ENCODE peak calls at places on chromosomes 2 and 18, in nine cellular contexts. One of them, this sample, is unnamed. For H3K4me1, the result is how much of the 10 kb centered on the place peaks cover.

GRCh38 chr18:22108674-22109073 is 60.7 kb upstream of the GATA6 start:
- DNase-seq in pancreas: no peak
- DNase-seq in A549: peak
- DNase-seq in SJSA1: no peak
- DNase-seq in effector memory CD4-positive, alpha-beta T cell: no peak
- DNase-seq in sigmoid colon: no peak
- DNase-seq in adipocyte: no peak
- DNase-seq in OCI-LY7: no peak
- DNase-seq in CD8-positive, alpha-beta memory T cell: no peak
- DNase-seq in this sample: no peak

GRCh38 chr2:60818272-60818671 is 62.2 kb downstream of the PAPOLG start:
- DNase-seq in pancreas: no peak
- DNase-seq in A549: peak
- DNase-seq in SJSA1: no peak
- DNase-seq in effector memory CD4-positive, alpha-beta T cell: peak
- DNase-seq in sigmoid colon: no peak
- DNase-seq in adipocyte: peak
- DNase-seq in OCI-LY7: peak
- DNase-seq in CD8-positive, alpha-beta memory T cell: peak
- DNase-seq in this sample: no peak

GRCh38 chr2:36450466-36451196 is 95.1 kb downstream of the CRIM1 start:
- DNase-seq in pancreas: no peak
- DNase-seq in A549: no peak
- DNase-seq in SJSA1: peak
- DNase-seq in effector memory CD4-positive, alpha-beta T cell: no peak
- DNase-seq in sigmoid colon: no peak
- DNase-seq in adipocyte: peak
- DNase-seq in OCI-LY7: no peak
- DNase-seq in CD8-positive, alpha-beta memory T cell: no peak
- DNase-seq in this sample: no peak

GRCh38 chr2:33230133-33230618 is 246.3 kb upstream of the RASGRP3 start:
- DNase-seq in pancreas: no peak
- DNase-seq in A549: no peak
- DNase-seq in SJSA1: no peak
- DNase-seq in effector memory CD4-positive, alpha-beta T cell: no peak
- DNase-seq in sigmoid colon: no peak
- DNase-seq in adipocyte: no peak
- DNase-seq in OCI-LY7: no peak
- DNase-seq in CD8-positive, alpha-beta memory T cell: no peak
- DNase-seq in this sample: no peak

GRCh38 chr2:44277541-44277940 is 2.3 kb downstream of the SLC3A1 start:
- DNase-seq in pancreas: no peak
- DNase-seq in A549: no peak
- DNase-seq in SJSA1: no peak
- DNase-seq in effector memory CD4-positive, alpha-beta T cell: no peak
- DNase-seq in sigmoid colon: no peak
- DNase-seq in adipocyte: no peak
- DNase-seq in OCI-LY7: no peak
- DNase-seq in CD8-positive, alpha-beta memory T cell: no peak
- DNase-seq in this sample: no peak

GRCh38 chr2:118221952-118222594 is 133.8 kb downstream of the INSIG2 start:
- DNase-seq in pancreas: no peak
- DNase-seq in A549: peak
- DNase-seq in SJSA1: peak
- DNase-seq in effector memory CD4-positive, alpha-beta T cell: no peak
- DNase-seq in sigmoid colon: no peak
- DNase-seq in adipocyte: peak
- DNase-seq in OCI-LY7: peak
- DNase-seq in CD8-positive, alpha-beta memory T cell: no peak
- DNase-seq in this sample: peak

GRCh38 chr2:207768891-207769596 is 662 bp downstream of the FZD5 start:
- DNase-seq in pancreas: no peak
- DNase-seq in A549: peak
- DNase-seq in SJSA1: no peak
- DNase-seq in effector memory CD4-positive, alpha-beta T cell: no peak
- DNase-seq in sigmoid colon: peak
- DNase-seq in adipocyte: peak
- DNase-seq in OCI-LY7: no peak
- DNase-seq in CD8-positive, alpha-beta memory T cell: no peak
- DNase-seq in this sample: peak

GRCh38 chr18:12848405-12848804 is 35.6 kb downstream of the PTPN2 start:
- DNase-seq in pancreas: no peak
- DNase-seq in A549: no peak
- DNase-seq in SJSA1: no peak
- DNase-seq in effector memory CD4-positive, alpha-beta T cell: no peak
- DNase-seq in sigmoid colon: no peak
- DNase-seq in adipocyte: no peak
- DNase-seq in OCI-LY7: no peak
- DNase-seq in CD8-positive, alpha-beta memory T cell: no peak
- DNase-seq in this sample: no peak

GRCh38 chr18:10041180-10041579 is 127.4 kb downstream of the VAPA start:
- DNase-seq in pancreas: no peak
- DNase-seq in A549: no peak
- DNase-seq in SJSA1: no peak
- DNase-seq in effector memory CD4-positive, alpha-beta T cell: no peak
- DNase-seq in sigmoid colon: peak
- DNase-seq in adipocyte: peak
- DNase-seq in OCI-LY7: no peak
- DNase-seq in CD8-positive, alpha-beta memory T cell: no peak
- DNase-seq in this sample: no peak

GRCh38 chr18:77433076-77433475 is 183.4 kb downstream of the GALR1 start:
- DNase-seq in pancreas: no peak
- DNase-seq in A549: no peak
- DNase-seq in SJSA1: no peak
- DNase-seq in effector memory CD4-positive, alpha-beta T cell: no peak
- DNase-seq in sigmoid colon: no peak
- DNase-seq in adipocyte: no peak
- DNase-seq in OCI-LY7: no peak
- DNase-seq in CD8-positive, alpha-beta memory T cell: no peak
- DNase-seq in this sample: no peak

GRCh38 chr18:49966090-49966489 is 152.8 kb upstream of the ACAA2 start:
- DNase-seq in pancreas: no peak
- DNase-seq in A549: no peak
- DNase-seq in SJSA1: no peak
- DNase-seq in effector memory CD4-positive, alpha-beta T cell: no peak
- DNase-seq in sigmoid colon: no peak
- DNase-seq in adipocyte: no peak
- DNase-seq in OCI-LY7: no peak
- DNase-seq in CD8-positive, alpha-beta memory T cell: no peak
- DNase-seq in this sample: no peak

GRCh38 chr2:191233533-191233932 is 11.7 kb upstream of the MYO1B start:
- DNase-seq in pancreas: no peak
- DNase-seq in A549: no peak
- DNase-seq in SJSA1: no peak
- DNase-seq in effector memory CD4-positive, alpha-beta T cell: no peak
- DNase-seq in sigmoid colon: no peak
- DNase-seq in adipocyte: no peak
- DNase-seq in OCI-LY7: no peak
- DNase-seq in CD8-positive, alpha-beta memory T cell: no peak
- DNase-seq in this sample: no peak

GRCh38 chr2:31170071-31170698 is 31.9 kb upstream of the GALNT14 start:
- DNase-seq in pancreas: peak
- DNase-seq in A549: peak
- DNase-seq in SJSA1: peak
- DNase-seq in effector memory CD4-positive, alpha-beta T cell: no peak
- DNase-seq in sigmoid colon: no peak
- DNase-seq in adipocyte: peak
- DNase-seq in OCI-LY7: peak
- DNase-seq in CD8-positive, alpha-beta memory T cell: peak
- DNase-seq in this sample: peak

GRCh38 chr2:42328148-42328833 is 32.7 kb downstream of the COX7A2L start:
- DNase-seq in pancreas: no peak
- DNase-seq in A549: peak
- DNase-seq in SJSA1: no peak
- DNase-seq in effector memory CD4-positive, alpha-beta T cell: no peak
- DNase-seq in sigmoid colon: no peak
- DNase-seq in adipocyte: peak
- DNase-seq in OCI-LY7: peak
- DNase-seq in CD8-positive, alpha-beta memory T cell: no peak
- DNase-seq in this sample: peak

GRCh38 chr2:224997802-224998201 is 44.5 kb downstream of the DOCK10 start:
- DNase-seq in pancreas: no peak
- DNase-seq in A549: no peak
- DNase-seq in SJSA1: no peak
- DNase-seq in effector memory CD4-positive, alpha-beta T cell: no peak
- DNase-seq in sigmoid colon: no peak
- DNase-seq in adipocyte: peak
- DNase-seq in OCI-LY7: no peak
- DNase-seq in CD8-positive, alpha-beta memory T cell: no peak
- DNase-seq in this sample: no peak

GRCh38 chr2:17355608-17356329 is 162.5 kb downstream of the RAD51AP2 start:
- DNase-seq in pancreas: no peak
- DNase-seq in A549: peak
- DNase-seq in SJSA1: no peak
- DNase-seq in effector memory CD4-positive, alpha-beta T cell: no peak
- DNase-seq in sigmoid colon: no peak
- DNase-seq in adipocyte: no peak
- DNase-seq in OCI-LY7: no peak
- DNase-seq in CD8-positive, alpha-beta memory T cell: no peak
- DNase-seq in this sample: no peak

GRCh38 chr2:37322368-37322767 is 2.3 kb downstream of the PRKD3 start:
- DNase-seq in pancreas: no peak
- DNase-seq in A549: no peak
- DNase-seq in SJSA1: no peak
- DNase-seq in effector memory CD4-positive, alpha-beta T cell: no peak
- DNase-seq in sigmoid colon: no peak
- DNase-seq in adipocyte: peak
- DNase-seq in OCI-LY7: peak
- DNase-seq in CD8-positive, alpha-beta memory T cell: no peak
- DNase-seq in this sample: no peak

DNA sequence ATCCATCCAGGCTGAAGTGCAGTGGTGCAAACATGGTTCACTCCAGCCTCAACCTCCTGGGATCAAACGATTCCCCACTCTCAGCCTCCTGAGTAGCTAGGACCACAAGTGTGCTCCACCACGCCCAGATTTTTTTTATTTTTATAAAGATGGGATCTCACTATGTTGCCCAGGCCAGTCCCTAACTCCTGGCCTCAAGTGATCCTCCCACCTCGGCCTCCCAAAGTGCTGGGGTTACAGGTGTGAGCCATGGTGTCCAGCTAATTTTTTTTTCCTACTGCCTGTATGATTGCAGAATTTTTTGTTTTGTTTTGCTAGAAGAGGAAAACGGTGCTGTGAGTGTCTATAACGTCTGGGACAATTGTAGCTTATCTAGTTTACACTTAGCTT is 38.3 kb downstream of the ADI1 start:
- DNase-seq in pancreas: no peak
- DNase-seq in A549: no peak
- DNase-seq in SJSA1: no peak
- DNase-seq in effector memory CD4-positive, alpha-beta T cell: no peak
- DNase-seq in sigmoid colon: no peak
- DNase-seq in adipocyte: no peak
- DNase-seq in OCI-LY7: no peak
- DNase-seq in CD8-positive, alpha-beta memory T cell: no peak
- DNase-seq in this sample: no peak
- H3K4me1 ChIP-seq in pancreas: under half
- H3K4me1 ChIP-seq in A549: under half
- H3K4me1 ChIP-seq in SJSA1: under half
- H3K4me1 ChIP-seq in effector memory CD4-positive, alpha-beta T cell: under half
- H3K4me1 ChIP-seq in sigmoid colon: under half
- H3K4me1 ChIP-seq in adipocyte: under half
- H3K4me1 ChIP-seq in OCI-LY7: under half
- H3K4me1 ChIP-seq in CD8-positive, alpha-beta memory T cell: under half
- H3K4me1 ChIP-seq in this sample: under half

DNA sequence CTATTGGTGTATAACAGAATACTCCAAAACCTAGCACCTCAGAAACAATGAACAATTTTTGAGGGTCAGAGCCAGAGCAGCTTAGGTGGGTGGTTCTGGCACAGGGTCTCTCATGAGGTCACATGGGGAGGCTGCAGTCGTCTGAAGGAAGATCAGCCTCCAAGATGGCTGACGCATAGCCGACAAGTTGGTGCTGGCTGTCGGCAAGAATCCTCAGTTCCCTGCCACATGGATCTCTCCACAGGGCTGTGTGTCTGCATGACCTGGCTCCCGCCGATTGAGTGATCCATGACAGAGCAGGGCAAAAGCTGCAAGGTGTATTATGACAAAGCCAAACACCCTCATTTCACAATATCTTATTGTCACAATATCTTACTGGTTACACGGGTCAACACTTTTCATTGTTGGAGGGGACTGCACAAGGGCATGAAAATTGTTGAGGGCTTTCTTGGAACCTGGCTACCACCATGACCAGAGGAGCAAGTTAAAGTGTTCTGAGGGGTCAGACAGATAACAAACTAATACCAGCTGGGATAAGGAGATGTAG is 4.2 kb downstream of the MYL12B start:
- DNase-seq in pancreas: peak
- DNase-seq in A549: no peak
- DNase-seq in SJSA1: no peak
- DNase-seq in effector memory CD4-positive, alpha-beta T cell: no peak
- DNase-seq in sigmoid colon: no peak
- DNase-seq in adipocyte: no peak
- DNase-seq in OCI-LY7: no peak
- DNase-seq in CD8-positive, alpha-beta memory T cell: no peak
- DNase-seq in this sample: peak
- H3K4me1 ChIP-seq in pancreas: half or more
- H3K4me1 ChIP-seq in A549: half or more
- H3K4me1 ChIP-seq in SJSA1: half or more
- H3K4me1 ChIP-seq in effector memory CD4-positive, alpha-beta T cell: under half
- H3K4me1 ChIP-seq in sigmoid colon: under half
- H3K4me1 ChIP-seq in adipocyte: half or more
- H3K4me1 ChIP-seq in OCI-LY7: half or more
- H3K4me1 ChIP-seq in CD8-positive, alpha-beta memory T cell: half or more
- H3K4me1 ChIP-seq in this sample: half or more

DNA sequence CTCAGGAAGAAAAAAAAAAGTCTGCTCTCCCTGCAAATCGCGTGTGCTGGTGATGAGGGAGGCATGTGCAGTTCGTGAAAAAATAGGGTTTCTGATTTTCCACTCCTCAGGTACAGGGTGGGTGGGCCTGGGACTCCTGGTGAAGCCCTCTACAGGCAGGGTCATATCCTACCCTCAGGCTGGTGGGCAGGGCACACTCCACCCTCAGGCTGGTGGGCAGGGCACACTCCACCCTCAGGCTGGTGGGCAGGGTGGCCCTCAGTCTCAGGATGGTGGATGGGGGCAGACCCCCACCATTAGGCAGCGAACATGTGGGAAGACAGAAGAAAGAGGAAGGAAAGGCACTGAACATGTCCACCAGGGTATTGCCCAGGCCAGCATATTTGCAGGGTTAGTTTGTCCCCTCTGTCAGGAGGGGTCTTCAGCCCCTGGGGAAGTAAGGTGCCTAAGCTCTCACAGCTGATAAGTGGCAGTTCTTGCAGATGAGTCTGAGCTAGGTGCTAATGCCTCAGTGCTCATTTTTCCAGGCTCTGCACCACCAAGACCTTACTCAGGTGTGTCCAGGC is 95.2 kb upstream of the RAB6C start:
- DNase-seq in pancreas: no peak
- DNase-seq in A549: no peak
- DNase-seq in SJSA1: no peak
- DNase-seq in effector memory CD4-positive, alpha-beta T cell: no peak
- DNase-seq in sigmoid colon: no peak
- DNase-seq in adipocyte: no peak
- DNase-seq in OCI-LY7: no peak
- DNase-seq in CD8-positive, alpha-beta memory T cell: no peak
- DNase-seq in this sample: no peak
- H3K4me1 ChIP-seq in pancreas: under half
- H3K4me1 ChIP-seq in A549: under half
- H3K4me1 ChIP-seq in SJSA1: under half
- H3K4me1 ChIP-seq in effector memory CD4-positive, alpha-beta T cell: under half
- H3K4me1 ChIP-seq in sigmoid colon: under half
- H3K4me1 ChIP-seq in adipocyte: under half
- H3K4me1 ChIP-seq in OCI-LY7: under half
- H3K4me1 ChIP-seq in CD8-positive, alpha-beta memory T cell: under half
- H3K4me1 ChIP-seq in this sample: under half

GRCh38 chr2:196230460-196230859 is 59.1 kb upstream of the STK17B start:
- DNase-seq in pancreas: no peak
- DNase-seq in A549: no peak
- DNase-seq in SJSA1: no peak
- DNase-seq in effector memory CD4-positive, alpha-beta T cell: no peak
- DNase-seq in sigmoid colon: no peak
- DNase-seq in adipocyte: no peak
- DNase-seq in OCI-LY7: no peak
- DNase-seq in CD8-positive, alpha-beta memory T cell: no peak
- DNase-seq in this sample: no peak
- H3K4me1 ChIP-seq in pancreas: under half
- H3K4me1 ChIP-seq in A549: under half
- H3K4me1 ChIP-seq in SJSA1: under half
- H3K4me1 ChIP-seq in effector memory CD4-positive, alpha-beta T cell: half or more
- H3K4me1 ChIP-seq in sigmoid colon: under half
- H3K4me1 ChIP-seq in adipocyte: under half
- H3K4me1 ChIP-seq in OCI-LY7: under half
- H3K4me1 ChIP-seq in CD8-positive, alpha-beta memory T cell: half or more
- H3K4me1 ChIP-seq in this sample: under half

This sample was measured in foreskin keratinocyte.